ENCODE peak calls at places on chromosome 1, in six cellular contexts. T, W, I, S, U and E are unnamed samples.

GRCh38 chr1:201632364-201632952 is 93.5 kb downstream of the NAV1 start:
- DNase-seq in T (no peak), W (no peak), I (no peak), S (no peak), U (no peak), E (no peak)

GRCh38 chr1:10736623-10737267 is 59.7 kb downstream of the CASZ1 start:
- DNase-seq in T (no peak), W (peak), I (no peak), S (no peak), U (peak), E (no peak)

GRCh38 chr1:21311016-21311415 is 20.8 kb upstream of the ECE1 start:
- DNase-seq in T (no peak), W (no peak), I (no peak), S (no peak), U (no peak), E (no peak)

GRCh38 chr1:61432616-61433388 is 292.1 kb downstream of the TM2D1 start:
- DNase-seq in T (no peak), W (no peak), I (no peak), S (no peak), U (no peak), E (no peak)

GRCh38 chr1:167770127-167770526 is 48.3 kb downstream of the MPZL1 start:
- DNase-seq in T (no peak), W (no peak), I (no peak), S (no peak), U (no peak), E (no peak)

GRCh38 chr1:95927061-95927460 is 693.1 kb downstream of the RWDD3 start:
- DNase-seq in T (no peak), W (no peak), I (no peak), S (no peak), U (no peak), E (no peak)

GRCh38 chr1:175090775-175091174 is 23.1 kb downstream of the TNN start:
- DNase-seq in T (no peak), W (no peak), I (no peak), S (no peak), U (no peak), E (no peak)

GRCh38 chr1:2834146-2834475 is 32.6 kb upstream of the TTC34 start:
- DNase-seq in T (no peak), W (no peak), I (no peak), S (no peak), U (peak), E (no peak)

GRCh38 chr1:62689524-62689923 is 1.3 kb upstream of the DOCK7 start:
- DNase-seq in T (no peak), W (no peak), I (peak), S (peak), U (no peak), E (peak)

GRCh38 chr1:186828612-186829542 is at the start of gene PLA2G4A:
- DNase-seq in T (no peak), W (peak), I (peak), S (peak), U (peak), E (peak)

GRCh38 chr1:75841421-75841820 is 44.7 kb downstream of the MSH4 start:
- DNase-seq in T (no peak), W (no peak), I (no peak), S (no peak), U (no peak), E (no peak)

GRCh38 chr1:117189109-117189437 is 21.7 kb downstream of the VTCN1 start:
- DNase-seq in T (no peak), W (no peak), I (no peak), S (no peak), U (no peak), E (no peak)

GRCh38 chr1:154955039-154955717 is 721 bp downstream of the PBXIP1 start:
- DNase-seq in T (peak), W (peak), I (peak), S (peak), U (no peak), E (no peak)

GRCh38 chr1:64536217-64536835 is 66.4 kb downstream of the CACHD1 start:
- DNase-seq in T (no peak), W (peak), I (no peak), S (no peak), U (no peak), E (no peak)

GRCh38 chr1:983736-984475 is 2.0 kb upstream of the PERM1 start:
- DNase-seq in T (peak), W (peak), I (peak), S (no peak), U (no peak), E (no peak)

GRCh38 chr1:30845891-30846290 is 62.7 kb downstream of the SDC3 start:
- DNase-seq in T (no peak), W (no peak), I (no peak), S (no peak), U (no peak), E (no peak)
- TF ChIP-seq CTCF in T (no peak), W (no peak), I (no peak), S (no peak), U (no peak), E (no peak)

GRCh38 chr1:161427733-161428516 is 60.2 kb upstream of the CFAP126 start:
- DNase-seq in T (no peak), W (peak), I (peak), S (peak), U (no peak), E (peak)
- H3K4me3 ChIP-seq in T (no peak), W (no peak), I (no peak), S (no peak), U (peak), E (peak)

GRCh38 chr1:115476616-115477015 is 138.6 kb upstream of the NGF start:
- DNase-seq in T (no peak), W (no peak), I (peak), S (no peak), U (no peak), E (peak)

GRCh38 chr1:115475252-115475651 is 137.2 kb upstream of the NGF start:
- DNase-seq in T (no peak), W (no peak), I (no peak), S (no peak), U (no peak), E (no peak)

GRCh38 chr1:115474166-115474565 is 136.1 kb upstream of the NGF start:
- DNase-seq in T (no peak), W (no peak), I (no peak), S (peak), U (no peak), E (no peak)

GRCh38 chr1:115477071-115477470 is 139.0 kb upstream of the NGF start:
- DNase-seq in T (no peak), W (no peak), I (no peak), S (no peak), U (no peak), E (no peak)

GRCh38 chr1:115475901-115476300 is 137.9 kb upstream of the NGF start:
- DNase-seq in T (no peak), W (no peak), I (no peak), S (peak), U (no peak), E (no peak)
- TF ChIP-seq CTCF in T (no peak), W (no peak), I (no peak), S (no peak), U (no peak), E (no peak)

GRCh38 chr1:22714455-22714854 is 3.8 kb downstream of the EPHB2 start:
- DNase-seq in T (no peak), W (no peak), I (no peak), S (no peak), U (no peak), E (no peak)

GRCh38 chr1:22710688-22711024 is at the start of gene EPHB2:
- DNase-seq in T (no peak), W (peak), I (peak), S (no peak), U (no peak), E (peak)

GRCh38 chr1:22711071-22711470 is 432 bp downstream of the EPHB2 start:
- DNase-seq in T (no peak), W (no peak), I (no peak), S (no peak), U (no peak), E (peak)

GRCh38 chr1:22711591-22712501 is 1.2 kb downstream of the EPHB2 start:
- DNase-seq in T (no peak), W (peak), I (peak), S (peak), U (no peak), E (no peak)

DNA sequence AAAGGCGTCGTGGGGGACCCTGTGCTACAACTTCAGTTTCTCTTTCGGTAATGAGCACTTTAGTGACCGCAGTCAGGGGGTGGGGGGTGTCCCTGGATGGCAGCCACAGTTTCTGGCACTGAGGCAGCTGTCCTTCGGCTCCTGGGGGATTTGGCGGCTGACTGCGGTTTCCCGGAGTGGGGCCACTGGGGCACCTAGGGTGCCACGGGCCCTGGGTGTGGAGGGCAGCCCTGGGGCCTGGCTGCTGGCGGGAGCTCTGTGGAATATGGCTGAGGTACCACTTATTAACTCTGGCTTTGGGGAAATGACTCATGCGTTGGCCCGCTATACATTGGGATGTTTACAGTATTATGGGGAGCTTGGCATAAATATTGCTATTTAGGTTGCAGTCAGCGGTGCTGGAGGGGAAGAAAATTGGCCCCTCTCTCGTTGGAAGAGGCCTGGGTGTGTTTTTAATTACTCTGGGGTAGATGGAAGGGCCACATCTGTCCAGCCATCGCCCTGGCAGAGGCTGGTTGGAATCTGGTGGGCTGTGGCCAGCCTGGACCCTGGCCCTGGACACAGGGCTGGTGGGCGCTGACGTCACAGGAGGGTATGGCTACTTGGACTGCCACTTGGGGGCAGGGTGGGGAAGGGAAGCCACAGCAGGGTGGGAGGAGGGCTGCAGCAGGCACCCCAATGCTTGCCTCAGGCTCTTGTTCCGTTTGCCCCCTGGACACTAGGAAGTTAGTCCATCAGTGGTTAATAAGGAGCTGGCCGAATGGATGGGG is 2.0 kb downstream of the EPHB2 start:
- DNase-seq in T (no peak), W (no peak), I (peak), S (peak), U (no peak), E (peak)
- H3K4me3 ChIP-seq in T (no peak), W (no peak), I (no peak), S (no peak), U (no peak), E (no peak)

GRCh38 chr1:41866285-41866684 is 52.4 kb downstream of the HIVEP3 start:
- DNase-seq in T (no peak), W (no peak), I (no peak), S (no peak), U (no peak), E (no peak)

GRCh38 chr1:41864471-41865040 is 54.2 kb downstream of the HIVEP3 start:
- DNase-seq in T (no peak), W (no peak), I (no peak), S (no peak), U (no peak), E (no peak)

GRCh38 chr1:41870076-41870562 is 48.6 kb downstream of the HIVEP3 start:
- DNase-seq in T (no peak), W (no peak), I (peak), S (peak), U (no peak), E (peak)

GRCh38 chr1:41872074-41872473 is 46.6 kb downstream of the HIVEP3 start:
- DNase-seq in T (no peak), W (no peak), I (no peak), S (no peak), U (no peak), E (no peak)

DNA sequence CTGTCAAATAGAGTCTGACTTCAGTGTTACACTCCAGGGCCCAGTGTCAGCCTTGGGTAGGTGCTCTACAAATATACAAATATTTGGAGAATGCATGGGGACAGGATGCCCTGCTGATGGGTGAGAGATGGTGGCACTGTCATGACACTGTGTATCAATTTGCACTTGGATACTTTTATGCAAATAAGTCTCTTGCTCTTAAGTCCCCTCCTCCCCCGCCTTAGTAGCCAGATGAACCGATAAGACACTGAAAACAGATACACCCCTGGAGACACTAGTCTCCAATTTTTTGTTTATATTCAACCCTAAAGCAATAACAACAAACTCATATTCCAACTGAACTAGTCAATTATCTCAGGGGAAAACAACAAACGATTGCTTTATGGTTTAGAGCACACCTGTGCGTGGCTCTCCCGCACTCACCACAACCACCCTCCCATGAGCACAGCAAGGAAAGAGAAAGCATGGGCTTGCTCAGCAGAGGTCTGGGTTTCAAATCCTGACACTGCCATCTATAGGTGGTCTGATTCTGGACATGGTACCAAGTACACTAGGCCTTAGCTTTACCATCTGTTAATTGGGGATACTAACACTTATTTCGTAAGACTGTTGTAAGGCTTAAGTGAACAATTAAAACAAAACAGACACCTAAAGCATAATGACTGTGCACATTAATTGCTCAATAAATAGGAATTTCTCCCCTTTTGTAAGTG is 50.3 kb downstream of the HIVEP3 start:
- DNase-seq in T (no peak), W (no peak), I (peak), S (peak), U (no peak), E (no peak)
- TF ChIP-seq CTCF in T (no peak), W (no peak), I (peak), S (peak), U (no peak), E (no peak)

GRCh38 chr1:206117151-206117948 is at the start of gene AVPR1B:
- DNase-seq in T (no peak), W (peak), I (peak), S (peak), U (no peak), E (peak)
- H3K4me3 ChIP-seq in T (peak), W (no peak), I (no peak), S (peak), U (peak), E (peak)